ENCODE peak calls at places on chromosomes 5 and 9, in five cellular contexts. W is CD8-positive, alpha-beta T cell; A is mucosa of gallbladder; U is stimulated activated CD8-positive, alpha-beta memory T cell treated with anti-CD3 and anti-CD28 coated beads, Interleukin-15, amount 100 ng/mL, for 24 hours; R is right lobe of liver. G is an unnamed sample.

GRCh38 chr9:95425910-95426551 is 90.7 kb downstream of the PTCH1 start:
- DNase-seq in U (no peak), A (no peak), W (no peak), R (no peak), G (no peak)

GRCh38 chr5:159405611-159406031 is 75.3 kb upstream of the IL12B start:
- DNase-seq in U (no peak), R (no peak), A (no peak), W (no peak), G (no peak)

GRCh38 chr5:38456657-38457056 is 99.8 kb downstream of the LIFR start:
- DNase-seq in A (no peak), U (no peak), R (no peak), W (no peak), G (no peak)

GRCh38 chr5:5905186-5905585 is 473.2 kb downstream of the MED10 start:
- DNase-seq in R (no peak), W (no peak), A (no peak), U (no peak), G (no peak)

GRCh38 chr5:143066556-143067281 is 296.5 kb downstream of the ARHGAP26 start:
- DNase-seq in U (no peak), A (peak), W (no peak), R (no peak), G (peak)

GRCh38 chr5:37495210-37495609 is 116.1 kb downstream of the WDR70 start:
- DNase-seq in W (no peak), R (no peak), A (no peak), U (no peak), G (no peak)

GRCh38 chr5:58314356-58315045 is 145.4 kb downstream of the PLK2 start:
- DNase-seq in W (no peak), R (no peak), A (no peak), U (no peak), G (no peak)

GRCh38 chr5:54234304-54234938 is 76.0 kb downstream of the ARL15 start:
- DNase-seq in U (no peak), R (no peak), W (no peak), A (no peak), G (no peak)

GRCh38 chr5:167642779-167643517 is 648.5 kb upstream of the WWC1 start:
- DNase-seq in W (no peak), U (no peak), A (no peak), R (no peak), G (no peak)

GRCh38 chr5:9652295-9652694 is 22.1 kb upstream of the TAS2R1 start:
- DNase-seq in A (no peak), R (no peak), U (no peak), W (no peak), G (no peak)

GRCh38 chr9:130197888-130198287 is 25.7 kb downstream of the NCS1 start:
- DNase-seq in A (no peak), R (no peak), U (no peak), W (no peak), G (no peak)

GRCh38 chr9:105969672-105970071 is 275.3 kb downstream of the TMEM38B start:
- DNase-seq in U (no peak), A (no peak), R (no peak), W (no peak), G (no peak)

GRCh38 chr5:169970911-169971436 is 9.3 kb downstream of the INSYN2B start:
- DNase-seq in A (peak), U (no peak), R (peak), W (no peak), G (peak)

GRCh38 chr9:84940294-84940693 is 270.8 kb downstream of the NTRK2 start:
- DNase-seq in A (no peak), U (no peak), R (no peak), W (no peak), G (no peak)

GRCh38 chr5:16819522-16820167 is 116.4 kb downstream of the MYO10 start:
- DNase-seq in U (no peak), R (no peak), A (no peak), W (no peak), G (no peak)

G was measured in ureter.